ENCODE peak calls at places on chromosome 13, in five cellular contexts. W, L, B, V and M are unnamed samples.

GRCh38 chr13:103133551-103133950 is 67.3 kb upstream of the SLC10A2 start:
- DNase-seq in V (no peak), L (no peak), W (no peak), B (no peak), M (no peak)

GRCh38 chr13:80630685-80631121 is 289.8 kb upstream of the SPRY2 start:
- DNase-seq in V (peak; percentile 72), B (peak; percentile 8), W (peak; percentile 99), L (no peak), M (no peak)

GRCh38 chr13:41059466-41059865 is 1.8 kb upstream of the WBP4 start:
- DNase-seq in W (no peak), L (no peak), V (peak; percentile 31), B (no peak), M (no peak)

GRCh38 chr13:44174769-44175425 is 198.7 kb upstream of the SERP2 start:
- DNase-seq in L (no peak), V (peak; percentile 64), W (peak; percentile 78), B (peak; percentile 20), M (no peak)

GRCh38 chr13:62387642-62388041 is 972.0 kb upstream of the PCDH20 start:
- DNase-seq in B (peak; percentile 3), W (peak; percentile 13), V (peak; percentile 34), L (no peak), M (no peak)

GRCh38 chr13:48043789-48044503 is 6.4 kb downstream of the NUDT15 start:
- DNase-seq in L (no peak), W (peak; percentile 71), B (no peak), V (peak; percentile 82), M (no peak)

GRCh38 chr13:31067416-31068118 is 94.1 kb downstream of the HSPH1 start:
- DNase-seq in B (no peak), W (peak; percentile 46), V (peak; percentile 44), L (no peak), M (no peak)

GRCh38 chr13:83620535-83621220 is 261.6 kb downstream of the SLITRK1 start:
- DNase-seq in B (no peak), V (peak; percentile 74), L (no peak), W (peak; percentile 62), M (no peak)

GRCh38 chr13:110340812-110341444 is 33.8 kb downstream of the COL4A2 start:
- DNase-seq in L (peak; percentile 14), W (peak; percentile 95), B (peak; percentile 48), V (peak; percentile 84), M (peak; percentile 40)

GRCh38 chr13:57409121-57409520 is 222.4 kb upstream of the PCDH17 start:
- DNase-seq in W (no peak), V (no peak), B (no peak), L (no peak), M (no peak)

GRCh38 chr13:44045179-44045562 is 165.5 kb downstream of the LACC1 start:
- DNase-seq in V (no peak), W (no peak), B (no peak), L (no peak), M (no peak)